ENCODE peak calls at places on chromosomes 1 and 21, in eight cellular contexts. R is GM23338, C is GM12878, M is A549, Y is SK-N-SH, Q is K562, X is HCT116, Z is HepG2. J is an unnamed sample. For H3K4me1, the result is how much of the 10 kb centered on the place peaks cover.

GRCh38 chr1:226979115-226979516 is 39.0 kb downstream of the COQ8A start:
- DNase-seq in X (no peak), M (no peak), Y (no peak), R (no peak), Q (no peak), C (no peak), Z (no peak), J (no peak)

GRCh38 chr1:201508809-201509208 is 1.9 kb upstream of the CSRP1 start:
- DNase-seq in Q (no peak), R (no peak), Y (no peak), Z (no peak), X (no peak), C (no peak), M (no peak), J (no peak)

GRCh38 chr1:224637510-224637909 is 21.4 kb downstream of the CNIH3 start:
- DNase-seq in Z (no peak), C (no peak), M (no peak), X (no peak), R (peak), Q (no peak), Y (no peak), J (no peak)

GRCh38 chr1:237877628-237878027 is 13.1 kb downstream of the ZP4 start:
- DNase-seq in M (no peak), R (no peak), C (no peak), Q (no peak), X (no peak), Y (no peak), Z (no peak), J (no peak)

GRCh38 chr1:165949335-165950130 is 122.1 kb downstream of the UCK2 start:
- DNase-seq in Q (peak), Y (no peak), R (peak), Z (no peak), C (no peak), X (no peak), M (no peak), J (no peak)

GRCh38 chr1:67980028-67980427 is 70.4 kb downstream of the DIRAS3 start:
- DNase-seq in Z (no peak), R (no peak), Y (no peak), X (no peak), C (no peak), Q (no peak), M (no peak), J (no peak)

GRCh38 chr1:66267211-66267940 is 266.6 kb upstream of the SGIP1 start:
- DNase-seq in Z (no peak), M (no peak), X (no peak), R (no peak), Q (no peak), Y (no peak), C (no peak), J (no peak)

GRCh38 chr1:193417945-193418744 is 231.7 kb upstream of the B3GALT2 start:
- DNase-seq in Y (no peak), Q (no peak), M (no peak), X (no peak), C (no peak), R (no peak), Z (no peak), J (no peak)

GRCh38 chr1:69824932-69825331 is 257.2 kb downstream of the LRRC7 start:
- DNase-seq in Y (no peak), Q (no peak), C (no peak), X (no peak), R (no peak), Z (no peak), M (no peak), J (no peak)

GRCh38 chr21:45882641-45883040 is 98.9 kb upstream of the COL6A1 start:
- DNase-seq in Q (no peak), Y (no peak), M (no peak), R (no peak), Z (no peak), X (no peak), C (no peak), J (no peak)

GRCh38 chr1:158274797-158275196 is 14.9 kb upstream of the CD1C start:
- DNase-seq in X (no peak), C (no peak), Q (no peak), Z (no peak), M (no peak), R (peak), Y (no peak), J (no peak)

GRCh38 chr21:31732891-31733520 is 1.1 kb upstream of the SCAF4 start:
- DNase-seq in M (peak), C (no peak), X (no peak), R (peak), Y (peak), Z (peak), Q (no peak), J (no peak)

GRCh38 chr1:31626451-31627202 is 9.1 kb downstream of the HCRTR1 start:
- DNase-seq in R (peak), X (no peak), M (no peak), Z (no peak), Q (peak), Y (no peak), C (no peak), J (no peak)

GRCh38 chr1:93585059-93585966 is 96.3 kb downstream of the BCAR3 start:
- DNase-seq in Y (no peak), M (no peak), R (no peak), C (no peak), X (no peak), Z (peak), Q (no peak), J (no peak)

GRCh38 chr1:23625459-23625858 is 66.1 kb upstream of the RPL11 start:
- DNase-seq in Y (no peak), Z (no peak), Q (no peak), M (no peak), C (no peak), X (no peak), R (no peak), J (no peak)

GRCh38 chr1:202017385-202018225 is 7.2 kb downstream of the ELF3 start:
- DNase-seq in R (peak), Y (no peak), M (no peak), X (peak), Q (peak), Z (no peak), C (no peak), J (no peak)

GRCh38 chr1:48073773-48074172 is 76.6 kb upstream of the TRABD2B start:
- DNase-seq in Z (no peak), R (no peak), M (no peak), X (no peak), Q (no peak), Y (no peak), C (no peak), J (no peak)

GRCh38 chr21:27248791-27249190 is 281.9 kb upstream of the ADAMTS5 start:
- DNase-seq in C (no peak), Z (no peak), R (no peak), M (no peak), Q (no peak), Y (no peak), X (no peak), J (no peak)

GRCh38 chr1:221309711-221310110 is 430.5 kb downstream of the HLX start:
- DNase-seq in M (no peak), X (no peak), Y (no peak), Z (no peak), C (no peak), R (no peak), Q (no peak), J (no peak)

GRCh38 chr1:23751050-23751814 is 8.0 kb downstream of the ELOA start:
- DNase-seq in C (no peak), R (peak), Y (peak), Z (peak), Q (peak), X (peak), M (peak), J (no peak)

GRCh38 chr1:21105807-21106206 is 70.9 kb downstream of the EIF4G3 start:
- DNase-seq in X (no peak), Q (no peak), C (no peak), Y (no peak), M (no peak), Z (no peak), R (no peak), J (no peak)

GRCh38 chr1:172203135-172203823 is 217.2 kb upstream of the C1orf105 start:
- DNase-seq in Q (no peak), M (no peak), C (no peak), Z (no peak), R (no peak), X (no peak), Y (no peak), J (no peak)

GRCh38 chr1:116278541-116278866 is 94.5 kb upstream of the ATP1A1 start:
- DNase-seq in C (no peak), Q (no peak), M (no peak), Y (no peak), R (no peak), X (no peak), Z (no peak), J (no peak)

GRCh38 chr1:116273042-116273783 is 99.8 kb upstream of the ATP1A1 start:
- DNase-seq in M (no peak), R (no peak), Y (no peak), C (no peak), X (no peak), Z (peak), Q (no peak), J (no peak)

GRCh38 chr1:116276532-116276931 is 96.5 kb upstream of the ATP1A1 start:
- DNase-seq in Q (no peak), X (no peak), Y (no peak), Z (no peak), C (no peak), R (no peak), M (no peak), J (no peak)

GRCh38 chr1:116279715-116280114 is 93.3 kb upstream of the ATP1A1 start:
- DNase-seq in Z (no peak), Q (no peak), C (no peak), R (no peak), X (no peak), Y (no peak), M (no peak), J (no peak)

DNA sequence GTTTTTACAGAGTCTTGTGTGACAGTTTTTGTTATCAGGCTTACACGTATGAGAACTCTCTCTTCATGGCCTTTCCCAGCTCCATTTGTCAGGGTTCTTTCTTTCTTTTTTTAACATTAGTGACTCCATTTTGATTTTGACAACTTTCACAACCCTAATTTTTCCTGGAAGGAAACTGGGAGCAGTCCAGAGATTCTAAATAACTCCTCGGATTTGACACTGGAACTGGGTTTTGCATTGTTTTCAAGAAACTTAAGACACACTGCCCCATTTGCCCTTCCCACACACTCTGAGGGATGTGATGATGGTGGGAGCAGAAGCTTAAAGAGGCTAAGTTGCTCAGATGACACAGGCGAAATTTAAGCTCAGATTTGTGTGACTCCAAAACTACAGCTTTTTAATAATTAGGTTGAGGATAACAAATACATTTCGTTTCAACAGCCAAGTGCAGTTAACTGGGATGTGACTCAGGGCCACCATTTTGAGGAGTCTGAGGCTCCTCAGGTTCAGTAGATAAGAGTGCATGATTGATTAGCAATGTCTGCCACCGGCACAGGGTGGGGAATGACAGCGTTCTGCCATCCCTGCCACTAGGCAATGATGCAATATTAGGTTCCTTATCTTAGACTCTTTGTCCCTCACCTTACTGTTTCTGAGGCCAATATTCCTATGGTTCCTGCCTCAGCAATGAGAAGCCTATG is 95.1 kb upstream of the ATP1A1 start:
- DNase-seq in Y (no peak), R (no peak), X (no peak), Z (no peak), Q (no peak), C (no peak), M (no peak), J (no peak)
- TF ChIP-seq REST in Y (no peak), R (no peak), X (no peak), Z (no peak), Q (no peak), C (no peak), M (no peak), J (no peak)

GRCh38 chr1:3352952-3353331 is 101.5 kb upstream of the ARHGEF16 start:
- DNase-seq in R (no peak), C (no peak), M (no peak), Y (no peak), X (no peak), Q (no peak), Z (no peak), J (no peak)
- H3K4me1 ChIP-seq in R (under half), C (under half), M (under half), Y (under half), X (under half), Q (under half), Z (half or more), J (under half)

GRCh38 chr21:15054606-15055239 is 10.1 kb downstream of the NRIP1 start:
- DNase-seq in R (no peak), Y (no peak), Q (no peak), X (no peak), Z (no peak), M (no peak), C (no peak), J (no peak)

GRCh38 chr21:15050588-15051377 is 14.0 kb downstream of the NRIP1 start:
- DNase-seq in Y (no peak), C (no peak), X (no peak), R (peak), M (no peak), Z (no peak), Q (no peak), J (no peak)

GRCh38 chr21:15054089-15054488 is 10.7 kb downstream of the NRIP1 start:
- DNase-seq in R (no peak), M (no peak), Y (no peak), Z (no peak), C (no peak), Q (no peak), X (no peak), J (no peak)

GRCh38 chr21:15053531-15053930 is 11.3 kb downstream of the NRIP1 start:
- DNase-seq in Y (no peak), M (no peak), Q (no peak), R (no peak), Z (no peak), X (no peak), C (no peak), J (no peak)

DNA sequence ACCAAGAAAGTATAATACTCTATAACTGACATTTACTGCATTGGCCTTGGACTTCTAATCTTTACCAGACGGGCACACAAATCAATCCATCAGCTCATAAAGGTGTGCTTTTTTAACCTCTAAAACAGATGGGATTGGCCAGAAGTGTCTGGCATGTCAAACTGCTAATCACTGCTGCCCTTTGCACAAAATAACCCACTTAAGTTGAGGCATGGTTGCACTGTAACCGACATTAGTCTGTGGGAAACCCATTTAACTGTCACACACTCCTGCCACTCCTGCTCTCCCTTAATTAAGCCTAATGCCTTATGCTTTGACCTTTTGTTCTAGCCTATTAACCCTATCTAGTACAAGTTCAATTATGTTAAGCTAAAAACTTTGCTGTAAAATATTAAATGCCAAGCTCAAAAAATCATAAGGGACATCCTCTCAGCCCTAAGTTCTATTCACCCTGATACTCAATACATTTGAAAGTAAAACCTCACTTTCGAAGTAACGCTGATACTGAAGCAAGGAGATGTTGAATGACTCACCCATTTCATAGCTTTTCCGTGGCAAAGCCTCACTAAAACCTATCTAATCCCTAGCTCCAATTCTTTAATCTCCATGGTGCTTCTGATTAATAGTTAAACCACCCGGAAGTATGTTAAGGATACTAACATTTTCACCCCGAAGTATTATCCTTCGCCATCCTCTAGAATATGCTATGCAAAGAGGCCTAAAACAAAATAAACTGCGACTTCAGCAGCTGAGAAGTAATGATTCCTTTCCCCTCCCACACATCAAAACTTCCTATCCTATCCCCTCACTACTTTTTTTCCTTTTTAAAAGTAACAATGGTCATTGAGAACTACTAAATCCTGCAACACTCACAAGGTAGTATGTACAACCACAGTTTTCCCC is 12.9 kb downstream of the NRIP1 start:
- DNase-seq in C (no peak), Z (no peak), M (no peak), Y (no peak), R (no peak), Q (no peak), X (no peak), J (no peak)
- TF ChIP-seq REST in C (no peak), Z (no peak), M (no peak), Y (no peak), R (no peak), Q (no peak), X (no peak), J (no peak)

GRCh38 chr1:109986054-109986444 is 1.5 kb downstream of the AHCYL1 start:
- DNase-seq in R (peak), M (no peak), C (no peak), X (no peak), Q (no peak), Z (no peak), Y (no peak), J (no peak)
- H3K4me1 ChIP-seq in R (under half), M (half or more), C (under half), X (under half), Q (under half), Z (half or more), Y (under half), J (under half)

GRCh38 chr1:95262928-95263327 is 28.9 kb downstream of the RWDD3 start:
- DNase-seq in X (no peak), Q (no peak), Z (no peak), M (no peak), Y (no peak), R (no peak), C (no peak), J (no peak)

GRCh38 chr1:95259245-95259644 is 25.2 kb downstream of the RWDD3 start:
- DNase-seq in Q (no peak), Y (no peak), X (no peak), Z (no peak), C (no peak), R (no peak), M (no peak), J (no peak)

GRCh38 chr1:95254959-95255358 is 20.9 kb downstream of the RWDD3 start:
- DNase-seq in X (no peak), Z (no peak), M (no peak), Y (no peak), Q (no peak), R (no peak), C (no peak), J (no peak)

GRCh38 chr1:95255826-95256225 is 21.8 kb downstream of the RWDD3 start:
- DNase-seq in M (no peak), R (no peak), Q (no peak), Z (no peak), Y (no peak), X (no peak), C (no peak), J (no peak)

GRCh38 chr1:95257758-95258157 is 23.7 kb downstream of the RWDD3 start:
- DNase-seq in X (peak), Y (no peak), Z (peak), R (no peak), Q (no peak), C (no peak), M (no peak), J (no peak)
- TF ChIP-seq REST in X (no peak), Y (no peak), Z (no peak), R (no peak), Q (no peak), C (no peak), M (no peak), J (no peak)